ENCODE peak calls at places on chromosomes 3 and 15, in four cellular contexts. O is H1, U is GM12878, Q is HepG2. N is an unnamed sample.

GRCh38 chr15:60370804-60371700 is 26.7 kb downstream of the ANXA2 start:
- DNase-seq in O (no peak), U (no peak), Q (peak), N (no peak)

GRCh38 chr3:502486-502885 is 305.9 kb downstream of the CHL1 start:
- DNase-seq in O (no peak), U (no peak), Q (no peak), N (no peak)

GRCh38 chr3:98731720-98732238 is 31.4 kb upstream of the ST3GAL6 start:
- DNase-seq in O (no peak), U (no peak), Q (peak), N (no peak)

GRCh38 chr15:61228025-61228901 is 839 bp downstream of the RORA start:
- DNase-seq in O (peak), U (no peak), Q (no peak), N (no peak)

GRCh38 chr3:15535757-15536156 is 14.3 kb upstream of the COLQ start:
- DNase-seq in O (no peak), U (no peak), Q (no peak), N (no peak)

GRCh38 chr15:48682949-48683651 is 37.6 kb upstream of the FBN1 start:
- DNase-seq in O (no peak), U (no peak), Q (peak), N (no peak)

GRCh38 chr15:37995461-37996347 is 61.3 kb downstream of the TMCO5A start:
- DNase-seq in O (no peak), U (peak), Q (peak), N (peak)

GRCh38 chr3:70861855-70862254 is 549.4 kb upstream of the MDFIC2 start:
- DNase-seq in O (no peak), U (no peak), Q (no peak), N (no peak)

GRCh38 chr15:67690936-67691335 is 134.4 kb upstream of the SKOR1 start:
- DNase-seq in O (no peak), U (no peak), Q (peak), N (no peak)

GRCh38 chr15:63513271-63513670 is 8.9 kb downstream of the USP3 start:
- DNase-seq in O (no peak), U (no peak), Q (no peak), N (no peak)

GRCh38 chr3:37953226-37953625 is 37.4 kb upstream of the VILL start:
- DNase-seq in O (no peak), U (no peak), Q (no peak), N (no peak)

GRCh38 chr3:106635271-106635670 is 742.0 kb upstream of the CCDC54 start:
- DNase-seq in O (no peak), U (no peak), Q (no peak), N (no peak)

GRCh38 chr3:11120091-11120845 is 34.0 kb upstream of the HRH1 start:
- DNase-seq in O (no peak), U (no peak), Q (no peak), N (no peak)

GRCh38 chr15:33234019-33234418 is 39.5 kb upstream of the FMN1 start:
- DNase-seq in O (no peak), U (no peak), Q (peak), N (no peak)

GRCh38 chr15:78129098-78130011 is 1.9 kb downstream of the CIB2 start:
- DNase-seq in O (no peak), U (no peak), Q (no peak), N (no peak)

GRCh38 chr3:99659965-99660364 is 21.6 kb downstream of the COL8A1 start:
- DNase-seq in O (no peak), U (no peak), Q (no peak), N (no peak)

GRCh38 chr15:34610388-34610787 is 26.9 kb upstream of the GOLGA8B start:
- DNase-seq in O (no peak), U (no peak), Q (no peak), N (no peak)

GRCh38 chr15:99176757-99177156 is 71.9 kb downstream of the SYNM start:
- DNase-seq in O (no peak), U (no peak), Q (no peak), N (no peak)

GRCh38 chr3:196502775-196503181 is 790 bp downstream of the RNF168 start:
- DNase-seq in O (no peak), U (no peak), Q (peak), N (no peak)

GRCh38 chr3:28867836-28868235 is 413.0 kb upstream of the RBMS3 start:
- DNase-seq in O (no peak), U (no peak), Q (no peak), N (no peak)

GRCh38 chr3:190116551-190117067 is 4.1 kb downstream of the P3H2 start:
- DNase-seq in O (no peak), U (no peak), Q (no peak), N (no peak)

GRCh38 chr3:40915346-40915865 is 283.9 kb upstream of the CTNNB1 start:
- DNase-seq in O (no peak), U (no peak), Q (no peak), N (no peak)

GRCh38 chr15:81914734-81915234 is 131.0 kb downstream of the MEX3B start:
- DNase-seq in O (no peak), U (no peak), Q (no peak), N (no peak)

GRCh38 chr3:69385723-69386483 is at the start of gene FRMD4B:
- DNase-seq in O (peak), U (no peak), Q (peak), N (no peak)

GRCh38 chr3:21163961-21164360 is 587.0 kb downstream of the ZNF385D start:
- DNase-seq in O (no peak), U (no peak), Q (no peak), N (no peak)

GRCh38 chr3:73259291-73259690 is 197.8 kb downstream of the EBLN2 start:
- DNase-seq in O (no peak), U (no peak), Q (no peak), N (no peak)

GRCh38 chr15:36152961-36153360 is 426.5 kb upstream of the CDIN1 start:
- DNase-seq in O (no peak), U (no peak), Q (no peak), N (no peak)

GRCh38 chr3:151169700-151170224 is 33.3 kb downstream of the GPR171 start:
- DNase-seq in O (no peak), U (no peak), Q (no peak), N (no peak)

GRCh38 chr3:52681610-52682009 is 4.1 kb downstream of the PBRM1 start:
- DNase-seq in O (no peak), U (no peak), Q (no peak), N (no peak)

GRCh38 chr3:23865595-23866396 is 51.0 kb downstream of the NKIRAS1 start:
- DNase-seq in O (no peak), U (peak), Q (peak), N (peak)

GRCh38 chr3:124860599-124860998 is 26.6 kb downstream of the ITGB5 start:
- DNase-seq in O (no peak), U (no peak), Q (peak), N (no peak)

GRCh38 chr3:124859025-124859424 is 28.1 kb downstream of the ITGB5 start:
- DNase-seq in O (no peak), U (no peak), Q (no peak), N (no peak)

GRCh38 chr3:124856687-124857086 is 30.5 kb downstream of the ITGB5 start:
- DNase-seq in O (no peak), U (no peak), Q (no peak), N (no peak)

GRCh38 chr3:124861041-124861440 is 26.1 kb downstream of the ITGB5 start:
- DNase-seq in O (no peak), U (no peak), Q (no peak), N (no peak)

DNA sequence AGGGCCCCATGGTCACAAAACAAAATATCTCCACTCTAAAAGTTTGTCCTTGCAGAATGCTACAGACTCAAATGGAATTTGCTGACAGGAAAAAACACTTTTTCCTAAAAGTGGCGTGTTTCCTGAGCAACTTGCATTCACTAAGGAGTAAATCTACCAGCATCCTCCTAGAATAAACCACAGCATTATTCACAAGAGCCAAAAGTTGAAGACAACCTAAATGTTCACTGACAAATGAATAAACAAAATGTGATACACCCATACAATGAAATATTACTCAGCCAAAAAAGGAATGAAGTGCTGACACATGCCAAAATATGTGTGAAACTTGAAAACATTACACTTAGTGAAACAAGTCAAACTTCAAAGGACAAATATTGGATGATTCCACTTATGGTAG is 28.9 kb downstream of the ITGB5 start:
- DNase-seq in O (no peak), U (no peak), Q (no peak), N (no peak)
- TF ChIP-seq SUZ12 in O (no peak), U (no peak), Q (no peak), N (no peak)

GRCh38 chr3:110789315-110789714 is 282.3 kb upstream of the NECTIN3 start:
- DNase-seq in O (no peak), U (no peak), Q (no peak), N (no peak)
- TF ChIP-seq YY1 in O (no peak), U (no peak), Q (no peak), N (no peak)

DNA sequence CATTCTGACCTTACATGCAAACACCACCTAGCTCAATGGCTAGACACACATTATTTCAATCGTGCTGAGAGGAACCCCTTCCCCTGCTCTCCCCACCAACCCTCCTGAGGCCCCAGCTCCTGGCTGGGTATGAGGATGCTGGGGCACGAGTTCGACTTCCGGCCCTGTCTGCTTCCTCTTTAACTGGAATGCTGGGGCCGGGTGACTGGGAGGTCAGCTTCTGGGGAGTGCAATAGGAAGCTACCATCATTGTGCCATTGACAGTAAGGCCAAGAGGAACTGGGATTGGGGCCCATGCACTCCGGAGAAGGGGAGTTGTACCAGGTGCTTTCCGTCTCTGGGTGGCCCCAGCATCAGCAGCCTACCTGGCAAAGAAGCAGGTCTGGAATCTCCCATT is 15.6 kb upstream of the TLE3 start:
- DNase-seq in O (no peak), U (no peak), Q (no peak), N (no peak)
- TF ChIP-seq SUZ12 in O (no peak), U (no peak), Q (no peak), N (no peak)

GRCh38 chr3:63951901-63952594 is 39.9 kb upstream of the SCAANT1 start:
- DNase-seq in O (no peak), U (no peak), Q (no peak), N (no peak)
- TF ChIP-seq YY1 in O (no peak), U (no peak), Q (no peak), N (no peak)

DNA sequence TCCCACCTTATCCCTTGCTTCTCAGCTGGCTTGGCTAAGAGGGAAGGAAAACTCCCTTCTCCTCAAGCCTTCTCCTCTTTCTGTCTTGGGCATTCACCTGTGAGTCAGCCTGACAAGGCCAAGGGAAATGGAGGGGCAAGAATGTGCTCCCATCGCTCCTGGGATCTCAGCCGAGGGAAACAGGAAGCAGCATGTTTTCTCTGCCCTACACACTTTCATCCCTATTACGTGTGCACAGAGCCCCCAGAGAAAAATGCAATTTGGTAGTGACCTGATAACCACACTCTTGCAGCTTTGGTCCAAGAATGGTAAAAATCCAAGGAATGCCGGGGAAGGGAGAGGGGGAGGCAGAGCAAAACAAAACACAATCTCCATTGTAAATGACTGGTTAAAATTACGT is 32.9 kb upstream of the MTMR10 start:
- DNase-seq in O (no peak), U (no peak), Q (peak), N (peak)
- TF ChIP-seq SUZ12 in O (no peak), U (no peak), Q (no peak), N (no peak)

GRCh38 chr3:125186261-125186770 is 26.2 kb downstream of the SLC12A8 start:
- DNase-seq in O (peak), U (no peak), Q (no peak), N (no peak)
- TF ChIP-seq YY1 in O (no peak), U (no peak), Q (no peak), N (no peak)

N was measured in NT2/D1.